ENCODE peak calls at places on chromosomes 13 and 19, in eight cellular contexts. C is lower lobe of right lung, M is lower leg skin, T is brain microvascular endothelial cell, E is mammary epithelial cell, X is fibroblast of the aortic adventitia, Q is foreskin fibroblast, R is AG09309. W is an unnamed sample.

GRCh38 chr19:35330475-35330874 is 1.5 kb downstream of the CD22 start:
- DNase-seq in C (no peak), M (no peak), T (no peak), E (no peak), X (no peak), Q (no peak), R (no peak), W (no peak)

GRCh38 chr19:14450168-14450874 is 17.2 kb downstream of the PKN1 start:
- DNase-seq in C (no peak), M (no peak), T (peak), E (no peak), X (no peak), Q (no peak), R (no peak), W (no peak)

GRCh38 chr13:106113796-106114195 is 421.7 kb downstream of the EFNB2 start:
- DNase-seq in C (no peak), M (no peak), T (no peak), E (no peak), X (no peak), Q (no peak), R (no peak), W (peak)

GRCh38 chr13:114099191-114099590 is 33.2 kb downstream of the RASA3 start:
- DNase-seq in C (peak), M (peak), T (peak), E (peak), X (peak), Q (peak), R (peak), W (peak)

GRCh38 chr13:113848431-113849260 is 15.2 kb downstream of the GAS6 start:
- DNase-seq in C (no peak), M (peak), T (no peak), E (peak), X (no peak), Q (no peak), R (no peak), W (no peak)

GRCh38 chr19:33226550-33227241 is 1.0 kb upstream of the SLC7A10 start:
- DNase-seq in C (peak), M (no peak), T (no peak), E (no peak), X (no peak), Q (no peak), R (no peak), W (no peak)

GRCh38 chr13:20370815-20371421 is 138.8 kb upstream of the GJB6 start:
- DNase-seq in C (no peak), M (no peak), T (no peak), E (peak), X (no peak), Q (no peak), R (no peak), W (no peak)

GRCh38 chr19:46967578-46968018 is 52.0 kb upstream of the NPAS1 start:
- DNase-seq in C (peak), M (no peak), T (no peak), E (no peak), X (peak), Q (no peak), R (no peak), W (no peak)

GRCh38 chr19:49118565-49119410 is at the start of gene C19orf73:
- DNase-seq in C (peak), M (peak), T (peak), E (peak), X (peak), Q (peak), R (peak), W (peak)

GRCh38 chr13:78662467-78662866 is 3.5 kb upstream of the OBI1 start:
- DNase-seq in C (no peak), M (no peak), T (no peak), E (no peak), X (no peak), Q (no peak), R (no peak), W (no peak)

GRCh38 chr13:95643471-95643813 is 1.1 kb downstream of the DZIP1 start:
- DNase-seq in C (no peak), M (no peak), T (peak), E (peak), X (peak), Q (peak), R (no peak), W (peak)

GRCh38 chr13:92963029-92963428 is 263.6 kb upstream of the GPC6 start:
- DNase-seq in C (no peak), M (no peak), T (no peak), E (peak), X (no peak), Q (peak), R (no peak), W (no peak)

GRCh38 chr13:92967923-92968322 is 258.7 kb upstream of the GPC6 start:
- DNase-seq in C (no peak), M (no peak), T (no peak), E (peak), X (peak), Q (peak), R (peak), W (peak)

GRCh38 chr13:92966900-92967299 is 259.7 kb upstream of the GPC6 start:
- DNase-seq in C (no peak), M (no peak), T (no peak), E (no peak), X (no peak), Q (no peak), R (no peak), W (no peak)

GRCh38 chr13:92966341-92966740 is 260.3 kb upstream of the GPC6 start:
- DNase-seq in C (no peak), M (no peak), T (no peak), E (no peak), X (no peak), Q (no peak), R (no peak), W (no peak)
- H3K4me3 ChIP-seq in C (no peak), M (no peak), T (no peak), E (no peak), X (no peak), Q (no peak), R (no peak), W (no peak)

DNA sequence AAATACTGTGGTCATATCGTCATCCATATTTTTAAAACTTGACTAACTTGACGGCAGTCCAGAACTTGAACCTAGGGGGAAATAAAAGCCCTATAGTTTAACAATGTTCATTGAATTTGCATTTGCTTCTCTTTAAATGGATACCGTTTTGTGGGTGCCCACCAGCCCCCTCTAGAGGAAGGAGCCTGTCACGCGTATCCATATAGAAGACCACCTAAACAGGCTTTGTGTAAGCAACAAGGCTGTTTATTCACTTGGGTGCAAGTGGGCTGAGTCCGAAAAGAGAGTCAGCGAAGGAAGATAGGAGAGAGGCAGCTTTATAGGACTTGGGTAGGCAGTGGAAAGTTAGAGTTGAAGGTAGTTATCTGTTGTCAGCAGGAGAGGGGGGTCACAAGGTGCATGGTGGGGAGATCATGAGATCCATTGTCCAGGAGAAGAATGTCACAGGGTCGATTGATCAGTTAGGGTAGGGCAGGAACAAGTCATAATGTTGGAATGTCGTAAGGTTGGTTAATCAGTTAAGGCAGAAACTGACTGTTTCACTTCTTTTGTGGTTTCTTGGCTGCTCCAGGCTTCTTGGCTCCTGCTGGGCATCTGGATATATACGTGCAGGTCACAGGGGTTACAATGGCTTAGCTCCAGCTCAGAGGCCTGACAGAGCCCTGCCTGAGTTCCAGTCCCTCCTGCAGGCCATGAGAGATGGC is 42.5 kb upstream of the ANKRD10 start:
- DNase-seq in C (no peak), M (no peak), T (no peak), E (peak), X (no peak), Q (no peak), R (no peak), W (no peak)
- TF ChIP-seq CTCF in C (no peak), M (no peak), T (peak), E (no peak), X (no peak), Q (no peak), R (peak), W (peak)

DNA sequence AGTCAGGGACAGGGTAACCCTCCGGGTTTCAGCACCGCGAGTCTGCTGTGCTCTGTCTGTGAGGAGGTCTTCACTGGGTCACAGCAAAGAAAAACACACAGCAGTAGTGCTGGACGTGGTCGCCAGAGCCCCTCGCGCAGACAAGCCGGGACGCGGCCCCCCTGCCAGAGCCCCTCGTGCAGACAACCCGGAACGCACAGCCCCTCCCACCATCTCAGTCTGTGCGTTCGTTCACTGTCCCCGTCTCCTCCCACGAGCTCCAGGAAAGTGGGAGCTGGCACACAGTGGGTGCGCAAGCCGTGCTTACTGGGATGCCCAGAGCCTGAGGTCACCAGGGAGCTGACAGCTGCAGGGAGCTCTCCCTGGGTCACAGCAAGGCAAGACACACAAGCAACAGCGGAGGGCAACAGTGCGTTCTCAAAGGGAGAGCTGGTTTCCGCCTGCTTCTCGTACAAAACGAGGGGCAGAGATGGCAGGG is 3.2 kb upstream of the PLPP2 start:
- DNase-seq in C (no peak), M (peak), T (no peak), E (no peak), X (no peak), Q (peak), R (no peak), W (peak)
- H3K4me3 ChIP-seq in C (no peak), M (no peak), T (no peak), E (no peak), X (no peak), Q (no peak), R (no peak), W (no peak)

GRCh38 chr13:91817250-91817649 is 418.8 kb downstream of the GPC5 start:
- DNase-seq in C (no peak), M (no peak), T (peak), E (peak), X (peak), Q (no peak), R (no peak), W (no peak)
- TF ChIP-seq CTCF in C (peak), M (no peak), T (peak), E (no peak), X (peak), Q (no peak), R (no peak), W (no peak)

DNA sequence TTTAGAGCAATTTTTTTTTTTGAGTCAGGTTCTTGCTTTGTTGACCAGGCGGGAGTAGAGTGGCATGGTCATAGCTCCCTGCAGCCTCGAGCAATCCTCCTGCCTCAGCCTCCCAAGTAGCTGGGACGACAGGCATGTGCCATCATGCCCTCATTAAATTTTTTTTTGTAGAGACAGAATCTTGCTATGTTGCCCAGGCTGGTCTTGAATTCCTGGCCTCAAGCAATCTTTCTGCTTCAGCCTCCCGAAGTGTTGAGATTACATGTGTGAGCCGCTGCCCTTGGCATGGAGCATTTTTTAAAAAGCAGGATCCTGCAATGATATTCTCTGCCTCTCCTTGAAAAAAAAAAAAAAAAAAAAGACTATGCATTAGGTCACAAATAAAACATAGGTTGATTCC is 5.9 kb downstream of the GPR32 start:
- DNase-seq in C (no peak), M (no peak), T (no peak), E (no peak), X (no peak), Q (no peak), R (no peak), W (no peak)
- H3K4me3 ChIP-seq in C (no peak), M (no peak), T (no peak), E (no peak), X (no peak), Q (no peak), R (no peak), W (no peak)

DNA sequence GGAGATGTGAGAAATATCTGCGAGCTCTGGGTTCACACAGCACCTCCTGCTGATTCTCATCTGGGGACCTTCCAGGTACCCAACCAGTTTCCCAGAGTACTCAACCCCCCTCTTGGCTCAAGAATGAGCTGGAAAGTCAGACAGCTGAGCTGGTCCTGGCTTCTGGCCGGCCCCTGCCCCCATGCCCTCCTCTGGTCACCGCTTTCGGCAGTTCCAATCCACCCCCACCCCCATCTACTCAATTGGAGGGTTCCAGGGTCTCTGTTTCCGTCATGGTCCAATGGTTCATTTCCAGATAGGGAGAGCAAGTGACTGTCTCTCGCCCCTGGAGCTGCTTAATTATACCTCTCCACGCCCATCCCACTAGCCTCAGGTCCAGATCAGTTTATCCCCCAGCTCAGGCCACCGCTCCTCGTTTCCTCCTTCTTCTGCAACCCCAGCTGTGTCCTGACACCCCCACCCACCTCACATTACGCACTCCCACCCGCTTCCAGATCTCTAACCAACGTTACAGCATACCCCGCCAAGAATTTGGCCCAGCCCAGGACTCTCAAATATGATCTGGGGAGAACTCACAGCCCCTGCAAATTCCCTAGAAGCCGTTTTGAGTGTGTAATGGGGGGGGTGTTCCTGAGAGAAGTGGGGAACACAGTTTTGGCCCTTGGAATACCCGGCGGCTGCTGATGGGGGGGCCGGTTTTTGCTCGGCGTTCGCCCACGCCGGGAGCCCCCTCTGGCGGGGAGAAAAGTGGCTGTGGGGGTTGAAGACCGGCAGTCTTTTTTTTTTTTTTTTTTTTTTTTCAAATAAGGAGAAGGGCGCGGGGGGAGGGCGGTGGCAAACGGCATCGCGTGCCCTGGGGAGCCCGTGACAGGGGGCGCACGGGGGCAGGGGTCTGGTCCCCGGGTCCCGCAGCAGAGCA is 1.8 kb upstream of the PDE4A start:
- DNase-seq in C (no peak), M (peak), T (no peak), E (no peak), X (peak), Q (no peak), R (no peak), W (no peak)
- TF ChIP-seq CTCF in C (no peak), M (no peak), T (peak), E (no peak), X (peak), Q (peak), R (peak), W (no peak)

W was measured in AG10803.